ENCODE peak calls at places on chromosomes 1 and 21, in ten cellular contexts. R is NCI-H146; X is mesothelial cell of epicardium; P is lower lobe of right lung; A is dorsolateral prefrontal cortex; G is glutamatergic neuron; Z is heart right ventricle; I is HuH-7; U is GM12891; C is effector memory CD8-positive, alpha-beta T cell. B is an unnamed sample.

GRCh38 chr21:42535602-42536171 is 22.0 kb downstream of the SLC37A1 start:
- DNase-seq in R (no peak), X (no peak), P (peak; percentile 38), A (no peak), G (no peak), Z (no peak), I (no peak), U (peak; percentile 49), C (no peak), B (no peak)

GRCh38 chr1:198253668-198254067 is 96.9 kb downstream of the NEK7 start:
- DNase-seq in R (no peak), X (no peak), P (no peak), A (no peak), G (no peak), Z (no peak), I (no peak), U (no peak), C (no peak), B (no peak)

GRCh38 chr1:17265162-17265561 is 16.3 kb downstream of the PADI3 start:
- DNase-seq in R (no peak), X (no peak), P (no peak), A (no peak), G (no peak), Z (no peak), I (no peak), U (no peak), C (no peak), B (no peak)

GRCh38 chr21:33797565-33797964 is 118.0 kb downstream of the ATP5PO start:
- DNase-seq in R (no peak), X (no peak), P (no peak), A (no peak), G (no peak), Z (no peak), I (no peak), U (no peak), C (no peak), B (no peak)

GRCh38 chr1:4675454-4676186 is 21.2 kb downstream of the AJAP1 start:
- DNase-seq in R (no peak), X (no peak), P (no peak), A (no peak), G (no peak), Z (no peak), I (no peak), U (no peak), C (no peak), B (no peak)

GRCh38 chr1:180252638-180253536 is 22.8 kb downstream of the LHX4 start:
- DNase-seq in R (peak; percentile 35), X (peak; percentile 69), P (peak; percentile 83), A (no peak), G (peak; percentile 88), Z (peak; percentile 72), I (peak; percentile 81), U (peak; percentile 71), C (peak; percentile 66), B (no peak)

GRCh38 chr1:33727310-33727709 is 136.6 kb upstream of the HMGB4 start:
- DNase-seq in R (no peak), X (no peak), P (no peak), A (no peak), G (no peak), Z (no peak), I (no peak), U (no peak), C (no peak), B (no peak)

GRCh38 chr1:112011231-112011630 is 21.8 kb upstream of the KCND3 start:
- DNase-seq in R (no peak), X (no peak), P (no peak), A (no peak), G (no peak), Z (no peak), I (no peak), U (no peak), C (no peak), B (no peak)

GRCh38 chr1:175191654-175192053 is 922 bp downstream of the KIAA0040 start:
- DNase-seq in R (no peak), X (no peak), P (no peak), A (no peak), G (no peak), Z (no peak), I (no peak), U (peak; percentile 17), C (peak; percentile 29), B (no peak)

GRCh38 chr21:33434770-33435360 is 31.7 kb downstream of the IFNGR2 start:
- DNase-seq in R (no peak), X (no peak), P (peak; percentile 24), A (no peak), G (no peak), Z (no peak), I (no peak), U (peak; percentile 53), C (no peak), B (no peak)

GRCh38 chr1:88683516-88683847 is 591 bp upstream of the PKN2 start:
- DNase-seq in R (peak; percentile 67), X (peak; percentile 60), P (peak; percentile 67), A (peak; percentile 23), G (peak; percentile 24), Z (peak; percentile 29), I (peak; percentile 12), U (no peak), C (no peak), B (no peak)

GRCh38 chr1:166164995-166165660 is 1.7 kb downstream of the FAM78B start:
- DNase-seq in R (peak; percentile 10), X (peak; percentile 77), P (peak; percentile 51), A (peak; percentile 43), G (peak; percentile 83), Z (peak; percentile 54), I (peak; percentile 21), U (peak; percentile 36), C (no peak), B (peak; percentile 36)

GRCh38 chr1:74380252-74380651 is 132.2 kb downstream of the LRRC53 start:
- DNase-seq in R (no peak), X (no peak), P (no peak), A (no peak), G (no peak), Z (no peak), I (no peak), U (no peak), C (no peak), B (no peak)

GRCh38 chr1:10107985-10108663 is 75.4 kb downstream of the UBE4B start:
- DNase-seq in R (no peak), X (no peak), P (no peak), A (no peak), G (no peak), Z (no peak), I (no peak), U (no peak), C (no peak), B (peak; percentile 37)

GRCh38 chr1:153944005-153944821 is 2.3 kb downstream of the DENND4B start:
- DNase-seq in R (no peak), X (no peak), P (no peak), A (no peak), G (no peak), Z (peak; percentile 21), I (no peak), U (no peak), C (no peak), B (no peak)

GRCh38 chr1:51302746-51303145 is 27.6 kb downstream of the TTC39A start:
- DNase-seq in R (no peak), X (no peak), P (no peak), A (no peak), G (no peak), Z (no peak), I (no peak), U (no peak), C (no peak), B (no peak)

GRCh38 chr1:5833911-5834310 is 158.3 kb downstream of the NPHP4 start:
- DNase-seq in R (no peak), X (no peak), P (no peak), A (no peak), G (no peak), Z (no peak), I (no peak), U (no peak), C (no peak), B (no peak)

GRCh38 chr1:162033445-162033844 is 9.8 kb upstream of the OLFML2B start:
- DNase-seq in R (peak; percentile 27), X (no peak), P (no peak), A (peak; percentile 45), G (no peak), Z (peak; percentile 50), I (no peak), U (no peak), C (no peak), B (no peak)

GRCh38 chr21:39447264-39447663 is 1.7 kb upstream of the LCA5L start:
- DNase-seq in R (no peak), X (no peak), P (no peak), A (no peak), G (no peak), Z (no peak), I (no peak), U (no peak), C (no peak), B (no peak)

GRCh38 chr1:153495536-153495935 is 35.1 kb upstream of the S100A7 start:
- DNase-seq in R (no peak), X (no peak), P (no peak), A (no peak), G (no peak), Z (no peak), I (no peak), U (no peak), C (no peak), B (no peak)

GRCh38 chr1:160807738-160808137 is 11.8 kb downstream of the LY9 start:
- DNase-seq in R (no peak), X (no peak), P (no peak), A (no peak), G (no peak), Z (no peak), I (no peak), U (no peak), C (no peak), B (no peak)

GRCh38 chr21:34526618-34527290 is 14.7 kb upstream of the KCNE1 start:
- DNase-seq in R (peak; percentile 22), X (peak; percentile 62), P (peak; percentile 62), A (peak; percentile 42), G (no peak), Z (no peak), I (peak; percentile 66), U (no peak), C (no peak), B (peak; percentile 29)

B was measured in frontal cortex.